ENCODE peak calls at places on chromosomes 5 and 9, in eight cellular contexts. P is AG04449, S is cardiac muscle cell, B is GM12865, N is glutamatergic neuron, Z is neural crest cell, I is mesothelial cell of epicardium, Q is colonic mucosa. J is an unnamed sample.

GRCh38 chr5:62596691-62597090 is 18.1 kb downstream of the LRRC70 start:
- DNase-seq in S (no peak), P (no peak), N (no peak), Q (no peak), B (no peak), Z (no peak), I (no peak), J (no peak)

GRCh38 chr5:61464512-61464911 is 132.5 kb downstream of the ZSWIM6 start:
- DNase-seq in P (no peak), N (no peak), Q (peak), Z (no peak), B (no peak), S (no peak), I (no peak), J (no peak)

GRCh38 chr9:113910036-113910639 is 34.0 kb downstream of the ZNF618 start:
- DNase-seq in N (no peak), I (no peak), P (no peak), Q (no peak), B (no peak), S (no peak), Z (no peak), J (no peak)

GRCh38 chr5:145838276-145838675 is 3.1 kb upstream of the PRELID2 start:
- DNase-seq in Q (no peak), Z (no peak), I (no peak), B (no peak), P (no peak), N (no peak), S (peak), J (no peak)

GRCh38 chr9:132364068-132364467 is 9.3 kb upstream of the SETX start:
- DNase-seq in N (no peak), Q (no peak), Z (no peak), B (no peak), P (no peak), S (no peak), I (no peak), J (no peak)

GRCh38 chr5:175698401-175699115 is 40.7 kb downstream of the HRH2 start:
- DNase-seq in B (no peak), S (no peak), P (no peak), Q (no peak), Z (no peak), N (no peak), I (no peak), J (no peak)

GRCh38 chr9:98118640-98119601 is at the start of gene TRIM14:
- DNase-seq in I (peak), B (peak), Z (peak), Q (peak), N (peak), P (no peak), S (peak), J (no peak)

GRCh38 chr5:138241688-138242547 is 28.8 kb upstream of the CDC23 start:
- DNase-seq in Q (no peak), S (peak), Z (peak), B (no peak), P (no peak), I (peak), N (peak), J (no peak)

GRCh38 chr5:87729786-87730185 is 317.1 kb upstream of the CCNH start:
- DNase-seq in S (no peak), Q (no peak), Z (no peak), B (no peak), I (no peak), N (no peak), P (no peak), J (no peak)

GRCh38 chr5:33257807-33258491 is 182.8 kb upstream of the TARS1 start:
- DNase-seq in N (no peak), Q (no peak), B (no peak), S (peak), I (no peak), Z (no peak), P (peak), J (no peak)
- TF ChIP-seq CTCF in N (no peak), Q (no peak), B (no peak), S (no peak), I (no peak), Z (no peak), P (no peak), J (no peak)

GRCh38 chr9:18442629-18443491 is 31.1 kb upstream of the ADAMTSL1 start:
- DNase-seq in S (peak), P (no peak), Z (peak), B (peak), N (peak), Q (peak), I (peak), J (no peak)
- TF ChIP-seq CTCF in S (peak), P (peak), Z (peak), B (peak), N (peak), Q (peak), I (peak), J (no peak)

GRCh38 chr9:11158676-11159075 is 545.9 kb upstream of the PTPRD start:
- DNase-seq in Q (no peak), P (no peak), B (no peak), Z (no peak), N (no peak), S (no peak), I (no peak), J (no peak)
- TF ChIP-seq CTCF in Q (no peak), P (no peak), B (no peak), Z (no peak), N (no peak), S (no peak), I (no peak), J (no peak)

GRCh38 chr9:121074370-121075250 is at the start of gene CNTRL:
- DNase-seq in I (peak), P (no peak), N (peak), Z (peak), S (peak), B (peak), Q (peak), J (peak)

GRCh38 chr9:121073038-121073437 is 1.7 kb upstream of the CNTRL start:
- DNase-seq in B (no peak), P (no peak), I (no peak), N (no peak), Z (no peak), S (peak), Q (peak), J (no peak)

GRCh38 chr9:121071356-121071755 is 3.4 kb upstream of the CNTRL start:
- DNase-seq in I (no peak), Q (no peak), Z (no peak), N (no peak), S (no peak), P (no peak), B (peak), J (no peak)

DNA sequence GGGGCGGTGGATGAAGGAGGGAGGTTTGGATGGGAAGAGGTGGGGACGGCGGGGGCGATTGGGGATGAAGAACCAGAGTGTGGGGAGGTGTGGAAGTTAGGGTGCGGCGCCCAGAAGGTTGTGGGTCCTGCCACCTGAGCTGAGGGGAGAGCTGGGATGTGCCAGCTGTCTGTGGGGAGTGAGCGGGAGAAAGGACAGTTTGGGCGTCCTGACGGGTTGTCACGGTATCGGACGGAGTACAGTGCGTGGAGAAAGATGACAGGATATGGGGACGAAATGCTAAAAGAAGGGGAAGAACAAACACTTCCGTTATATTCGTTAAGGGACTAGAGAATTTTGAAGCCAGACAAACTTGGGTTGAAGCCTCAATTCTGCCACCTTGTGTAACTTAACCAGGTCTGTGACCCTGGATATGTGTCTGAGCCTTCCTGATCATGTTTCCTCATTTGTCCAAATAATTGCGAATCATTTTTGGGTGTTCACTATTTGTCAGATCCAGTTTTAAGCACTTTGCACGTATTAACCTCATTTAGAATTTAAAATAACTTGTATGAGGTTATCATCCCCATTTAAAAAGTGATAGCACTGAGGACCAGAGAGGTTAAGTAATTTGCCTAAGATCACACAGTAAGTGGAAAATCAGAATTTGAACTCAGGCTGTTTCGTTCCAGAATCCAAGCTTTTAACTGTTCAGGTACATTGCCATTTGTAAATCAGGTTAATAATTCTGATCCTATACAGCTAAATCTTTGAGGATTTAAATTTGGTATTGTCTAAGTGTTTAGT is 689 bp downstream of the CNTRL start:
- DNase-seq in B (peak), P (no peak), Z (no peak), Q (no peak), S (no peak), I (no peak), N (no peak), J (no peak)
- TF ChIP-seq CTCF in B (peak), P (no peak), Z (no peak), Q (no peak), S (no peak), I (no peak), N (no peak), J (no peak)

GRCh38 chr5:78473747-78474146 is 113.3 kb downstream of the SCAMP1 start:
- DNase-seq in P (no peak), I (no peak), Q (no peak), N (no peak), Z (no peak), S (no peak), B (no peak), J (no peak)

GRCh38 chr5:78476795-78477194 is 116.4 kb downstream of the SCAMP1 start:
- DNase-seq in Q (no peak), S (no peak), I (no peak), N (no peak), B (no peak), P (no peak), Z (no peak), J (no peak)

GRCh38 chr5:78467744-78468357 is 107.4 kb downstream of the SCAMP1 start:
- DNase-seq in S (peak), N (no peak), Q (no peak), P (no peak), Z (no peak), I (no peak), B (peak), J (no peak)

GRCh38 chr5:78475370-78475769 is 115.0 kb downstream of the SCAMP1 start:
- DNase-seq in Z (no peak), S (no peak), B (no peak), N (no peak), I (no peak), P (no peak), Q (no peak), J (no peak)

GRCh38 chr5:78472469-78473106 is 112.2 kb downstream of the SCAMP1 start:
- DNase-seq in P (no peak), N (no peak), I (no peak), Z (no peak), B (no peak), S (peak), Q (no peak), J (no peak)
- TF ChIP-seq CTCF in P (no peak), N (no peak), I (no peak), Z (no peak), B (no peak), S (peak), Q (no peak), J (no peak)

GRCh38 chr9:36793277-36793676 is 220.6 kb downstream of the MELK start:
- DNase-seq in B (peak), I (no peak), Z (no peak), P (no peak), Q (no peak), S (no peak), N (peak), J (no peak)
- TF ChIP-seq CTCF in B (peak), I (peak), Z (peak), P (peak), Q (no peak), S (peak), N (peak), J (no peak)

DNA sequence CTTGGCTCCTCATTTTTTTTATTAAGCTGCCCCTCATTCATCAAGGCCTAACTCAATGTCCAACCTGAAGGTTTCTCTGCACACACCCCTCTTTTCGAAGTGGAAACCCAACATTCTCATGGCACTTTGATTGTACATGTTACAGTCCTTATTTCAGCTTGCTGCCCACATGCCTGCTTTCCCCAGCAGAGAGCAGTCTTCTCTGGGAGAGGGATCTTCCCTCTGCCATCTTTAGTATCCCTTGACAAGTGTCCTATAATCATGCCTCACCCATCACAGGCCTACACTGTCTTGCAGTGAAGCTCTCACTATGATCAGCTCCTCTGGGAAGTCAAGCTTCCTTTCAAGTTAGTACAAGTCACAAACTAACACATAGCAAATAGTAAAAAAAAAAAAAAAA is 175.1 kb downstream of the ACER2 start:
- DNase-seq in Q (no peak), S (no peak), N (no peak), I (no peak), Z (no peak), P (no peak), B (no peak), J (no peak)
- TF ChIP-seq CTCF in Q (no peak), S (no peak), N (no peak), I (no peak), Z (no peak), P (no peak), B (no peak), J (no peak)